ENCODE peak calls at places on chromosomes 1 and 21, in four cellular contexts. C, G, I and N are unnamed samples. For H3K36me3, the result is how much of the 10 kb centered on the place peaks cover.

GRCh38 chr1:1245178-1245839 is 1.2 kb downstream of the C1QTNF12 start:
- DNase-seq in G (no peak), C (peak), I (no peak), N (no peak)

GRCh38 chr1:91098299-91098901 is 76.6 kb upstream of the ZNF644 start:
- DNase-seq in I (peak), C (no peak), G (no peak), N (no peak)

GRCh38 chr1:22471078-22471477 is 19.4 kb downstream of the ZBTB40 start:
- DNase-seq in I (no peak), C (no peak), G (no peak), N (no peak)

GRCh38 chr1:174297351-174297750 is 138.0 kb downstream of the RABGAP1L start:
- DNase-seq in I (no peak), G (peak), C (peak), N (no peak)

GRCh38 chr1:68116643-68117235 is 66.3 kb upstream of the DIRAS3 start:
- DNase-seq in I (peak), C (peak), G (peak), N (peak)

GRCh38 chr1:207883104-207883651 is 27.7 kb downstream of the CD34 start:
- DNase-seq in C (no peak), I (no peak), G (no peak), N (peak)

GRCh38 chr21:27799861-27800260 is 833.0 kb upstream of the ADAMTS5 start:
- DNase-seq in C (no peak), I (no peak), G (no peak), N (no peak)

GRCh38 chr1:31760901-31761470 is 3.2 kb downstream of the ADGRB2 start:
- DNase-seq in I (peak), C (peak), G (peak), N (no peak)

DNA sequence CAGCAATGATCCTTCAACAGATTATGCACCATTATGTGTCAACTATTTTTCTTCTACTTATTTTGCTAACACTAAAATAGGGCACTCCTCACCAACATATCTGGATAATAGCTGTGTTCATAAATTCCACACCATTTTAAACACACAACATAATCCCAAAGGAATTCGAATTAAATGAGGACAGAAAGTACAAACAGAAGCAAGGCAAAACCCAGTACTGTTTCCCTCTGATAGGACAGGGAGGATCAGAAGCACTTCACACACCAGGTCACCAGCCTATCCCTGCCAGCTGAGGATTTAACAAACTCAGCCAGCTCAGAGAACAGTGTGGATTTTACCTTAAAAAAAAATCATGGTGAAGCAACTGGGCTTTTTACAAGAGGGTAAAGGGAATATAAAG is 20.0 kb downstream of the CRYZ start:
- DNase-seq in I (no peak), G (no peak), C (peak), N (no peak)
- H3K36me3 ChIP-seq in I (under half), G (under half), C (under half), N (under half)

GRCh38 chr21:39661740-39662139 is 49.0 kb downstream of the B3GALT5 start:
- DNase-seq in C (no peak), I (no peak), G (no peak), N (no peak)

GRCh38 chr21:39661121-39661520 is 48.4 kb downstream of the B3GALT5 start:
- DNase-seq in C (no peak), G (no peak), I (no peak), N (no peak)

GRCh38 chr21:39659070-39659815 is 46.5 kb downstream of the B3GALT5 start:
- DNase-seq in G (no peak), I (no peak), C (no peak), N (peak)

GRCh38 chr21:39660596-39660995 is 47.9 kb downstream of the B3GALT5 start:
- DNase-seq in I (peak), C (peak), G (no peak), N (no peak)

GRCh38 chr21:39660191-39660590 is 47.5 kb downstream of the B3GALT5 start:
- DNase-seq in I (peak), C (no peak), G (no peak), N (no peak)
- TF ChIP-seq EZH2phosphoT487 in I (no peak), C (no peak), G (no peak), N (no peak)

GRCh38 chr1:153643825-153644224 is 10.0 kb downstream of the CHTOP start:
- DNase-seq in I (no peak), C (no peak), G (no peak), N (no peak)
- H3K36me3 ChIP-seq in I (half or more), C (under half), G (half or more), N (under half)

GRCh38 chr1:220409751-220410370 is 118.1 kb upstream of the MARK1 start:
- DNase-seq in C (peak), G (peak), I (no peak), N (peak)

GRCh38 chr1:220407101-220407683 is 120.7 kb upstream of the MARK1 start:
- DNase-seq in I (no peak), C (no peak), G (no peak), N (peak)

GRCh38 chr1:220410681-220411080 is 117.3 kb upstream of the MARK1 start:
- DNase-seq in I (peak), C (no peak), G (no peak), N (peak)
- TF ChIP-seq EZH2phosphoT487 in I (no peak), C (no peak), G (no peak), N (no peak)

GRCh38 chr1:226642421-226642820 is 93.9 kb downstream of the STUM start:
- DNase-seq in C (no peak), I (no peak), G (no peak), N (no peak)

GRCh38 chr1:226645279-226645976 is 93.7 kb downstream of the ITPKB start:
- DNase-seq in I (no peak), G (no peak), C (no peak), N (no peak)

GRCh38 chr1:226643167-226643566 is 94.6 kb downstream of the STUM start:
- DNase-seq in G (no peak), C (no peak), I (peak), N (no peak)

GRCh38 chr1:226644541-226645176 is 94.4 kb downstream of the ITPKB start:
- DNase-seq in C (no peak), I (peak), G (no peak), N (no peak)

DNA sequence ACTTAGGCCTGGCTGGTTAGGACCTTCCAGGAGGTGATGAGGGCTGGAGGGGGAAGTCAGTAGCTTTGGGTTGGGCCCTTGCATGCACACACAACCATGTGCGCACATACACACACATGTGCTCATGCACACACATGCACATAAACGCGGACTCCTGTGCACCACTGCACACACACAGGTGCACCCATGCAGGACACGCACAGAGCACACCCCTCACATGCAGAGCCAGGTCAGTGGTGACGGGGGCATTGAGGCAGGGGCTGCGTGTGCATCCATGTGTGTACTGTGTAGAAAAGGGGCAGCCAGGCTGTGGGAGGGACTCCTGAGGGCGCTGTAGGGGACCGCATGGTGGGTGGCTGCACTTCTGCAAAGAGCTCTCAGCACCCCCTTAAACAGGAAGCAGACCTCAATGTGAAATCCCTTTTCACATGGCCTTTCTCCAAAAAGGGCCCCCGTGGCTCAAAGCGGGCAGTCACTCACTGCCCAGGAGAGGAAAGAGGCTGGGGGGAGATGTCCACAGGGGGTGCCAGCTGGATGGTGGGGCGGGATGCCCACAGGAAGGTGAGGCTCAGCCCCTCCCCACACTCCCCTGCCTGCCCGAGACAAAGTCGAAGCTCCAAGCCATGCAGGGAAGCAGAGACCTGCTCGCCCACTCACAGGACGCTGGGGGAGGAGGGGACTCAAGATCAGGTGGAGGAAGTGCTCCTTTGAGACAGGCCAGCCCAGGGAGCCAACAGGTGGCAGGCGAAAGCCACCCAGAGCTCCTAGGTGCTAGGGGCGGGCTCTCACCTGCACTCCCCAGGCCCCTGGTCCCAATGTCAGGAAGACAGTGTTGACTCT is 95.2 kb downstream of the ITPKB start:
- DNase-seq in C (no peak), I (no peak), G (no peak), N (no peak)
- H3K36me3 ChIP-seq in C (under half), I (under half), G (under half), N (under half)